ENCODE peak calls at places on chromosomes 4 and X, in seven cellular contexts. J, A, K, C, Y, M and X are unnamed samples.

GRCh38 chr4:98905834-98906233 is 23.1 kb downstream of the EIF4E start:
- DNase-seq in J (no peak), A (no peak), K (peak), C (no peak), Y (no peak), M (no peak), X (no peak)

GRCh38 chr4:150006197-150006596 is 72.0 kb upstream of the DCLK2 start:
- DNase-seq in J (no peak), A (no peak), K (peak), C (no peak), Y (no peak), M (no peak), X (no peak)

GRCh38 chr4:183722738-183723560 is 63.9 kb downstream of the TRAPPC11 start:
- DNase-seq in J (peak), A (peak), K (peak), C (peak), Y (no peak), M (peak), X (peak)

GRCh38 chrX:150715180-150715579 is 22.0 kb downstream of the MTMR1 start:
- DNase-seq in J (no peak), A (no peak), K (no peak), C (peak), Y (no peak), M (no peak), X (no peak)

GRCh38 chr4:17055788-17056187 is 157.3 kb upstream of the LDB2 start:
- DNase-seq in J (no peak), A (no peak), K (peak), C (peak), Y (peak), M (no peak), X (no peak)

GRCh38 chrX:120801426-120801825 is 74.2 kb downstream of the CT47B1 start:
- DNase-seq in J (no peak), A (no peak), K (no peak), C (no peak), Y (no peak), M (no peak), X (no peak)

GRCh38 chrX:65589304-65589703 is 54.7 kb upstream of the LAS1L start:
- DNase-seq in J (no peak), A (no peak), K (no peak), C (no peak), Y (no peak), M (no peak), X (no peak)

GRCh38 chrX:123169247-123169901 is 14.7 kb upstream of the GRIA3 start:
- DNase-seq in J (no peak), A (no peak), K (no peak), C (peak), Y (no peak), M (no peak), X (no peak)

GRCh38 chr4:143692241-143692640 is 8.2 kb downstream of the FREM3 start:
- DNase-seq in J (no peak), A (no peak), K (no peak), C (no peak), Y (no peak), M (no peak), X (no peak)

GRCh38 chr4:149910177-149910576 is 94.5 kb upstream of the IQCM start:
- DNase-seq in J (no peak), A (no peak), K (no peak), C (no peak), Y (no peak), M (no peak), X (no peak)

GRCh38 chr4:75289843-75290616 is 224.2 kb downstream of the RCHY1 start:
- DNase-seq in J (peak), A (no peak), K (no peak), C (peak), Y (no peak), M (no peak), X (no peak)

GRCh38 chrX:68719904-68720614 is 72.6 kb downstream of the STARD8 start:
- DNase-seq in J (peak), A (no peak), K (peak), C (no peak), Y (no peak), M (no peak), X (no peak)

GRCh38 chr4:98536631-98537030 is 121.8 kb downstream of the TSPAN5 start:
- DNase-seq in J (peak), A (no peak), K (no peak), C (no peak), Y (no peak), M (no peak), X (no peak)

GRCh38 chrX:39427492-39428289 is 626.4 kb downstream of the MID1IP1 start:
- DNase-seq in J (no peak), A (no peak), K (peak), C (peak), Y (no peak), M (no peak), X (no peak)

GRCh38 chr4:929970-930625 is 2.0 kb downstream of the GAK start:
- DNase-seq in J (no peak), A (peak), K (peak), C (peak), Y (no peak), M (no peak), X (no peak)

GRCh38 chr4:164441131-164441530 is 312.8 kb upstream of the SMIM31 start:
- DNase-seq in J (peak), A (no peak), K (no peak), C (no peak), Y (no peak), M (no peak), X (no peak)

GRCh38 chrX:10755477-10756334 is 135.3 kb upstream of the MID1 start:
- DNase-seq in J (peak), A (no peak), K (peak), C (peak), Y (no peak), M (no peak), X (no peak)

GRCh38 chr4:104941661-104942062 is 205.0 kb upstream of the TET2 start:
- DNase-seq in J (no peak), A (no peak), K (no peak), C (peak), Y (no peak), M (no peak), X (no peak)

GRCh38 chrX:10118530-10118929 is 38.2 kb upstream of the CLCN4 start:
- DNase-seq in J (no peak), A (no peak), K (no peak), C (no peak), Y (no peak), M (no peak), X (no peak)

DNA sequence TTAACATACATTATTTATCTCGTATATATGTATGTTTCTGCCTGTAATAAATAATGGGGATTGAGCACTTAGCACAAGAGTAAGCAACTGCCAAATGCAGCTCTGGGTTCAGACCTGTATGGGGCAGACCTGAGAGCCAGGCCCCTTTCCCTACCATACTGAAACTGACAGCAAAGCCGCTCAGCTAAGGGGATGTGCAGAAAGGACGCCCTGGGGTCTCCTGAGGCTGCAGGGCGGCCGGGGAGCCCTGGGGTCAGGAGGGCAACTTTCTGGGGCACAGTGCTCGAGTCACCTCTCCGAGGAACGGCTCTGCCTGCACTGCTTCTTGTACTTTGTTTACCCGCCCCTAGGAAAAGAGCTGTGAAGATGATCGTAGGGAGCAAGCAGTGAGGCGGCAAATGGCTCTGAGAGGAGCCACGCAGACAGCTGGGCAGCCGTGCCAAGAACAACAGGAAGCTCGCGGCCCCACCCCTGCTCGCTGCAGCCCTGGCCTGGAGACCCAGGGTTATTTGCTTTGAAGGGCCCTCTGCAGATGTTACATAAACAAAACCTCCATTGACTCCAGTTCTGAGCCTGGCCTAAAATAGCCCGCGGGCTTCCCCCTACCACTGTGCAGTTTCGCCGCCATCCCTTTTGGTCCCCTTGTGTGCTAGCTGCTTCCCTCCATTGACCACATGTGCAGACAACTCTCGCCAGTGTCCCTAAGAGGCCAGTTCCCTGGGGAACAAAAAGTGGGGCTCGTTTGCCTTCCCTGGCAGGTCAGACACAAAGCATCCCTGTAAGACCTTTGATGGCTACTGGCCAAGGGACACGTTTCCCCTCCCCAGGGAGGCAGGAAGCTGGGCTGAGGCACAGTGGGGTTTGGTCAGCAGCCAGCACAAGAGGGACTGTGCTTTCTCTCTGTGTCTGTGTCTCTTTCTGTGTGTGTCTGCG is 111.3 kb upstream of the LNX1 start:
- DNase-seq in J (peak), A (peak), K (peak), C (peak), Y (peak), M (no peak), X (no peak)
- TF ChIP-seq CTCF in J (peak), A (peak), K (peak), C (no peak), Y (peak), M (no peak), X (peak)

DNA sequence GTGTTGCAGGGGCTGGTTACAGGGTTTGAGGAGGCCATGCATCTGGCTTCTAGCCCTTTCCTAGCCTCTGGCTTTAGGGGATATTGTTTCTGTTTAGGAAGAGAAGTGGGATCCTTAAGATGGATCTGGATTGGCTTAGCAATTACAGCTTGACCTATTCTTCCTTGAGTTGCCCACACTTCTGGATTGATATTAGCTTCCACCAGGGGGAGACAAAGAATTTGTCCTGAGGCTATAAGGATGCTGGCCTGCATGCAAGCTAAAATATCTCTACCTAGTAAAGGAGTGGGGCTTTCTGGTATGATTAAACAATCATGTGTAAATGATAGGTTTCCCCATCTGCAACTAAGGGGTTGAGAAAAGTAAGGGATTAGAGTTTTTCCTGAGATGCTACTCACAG is 117.2 kb downstream of the TEX13C start:
- DNase-seq in J (peak), A (no peak), K (peak), C (peak), Y (no peak), M (no peak), X (no peak)
- TF ChIP-seq CTCF in J (peak), A (peak), K (no peak), C (peak), Y (no peak), M (no peak), X (peak)

DNA sequence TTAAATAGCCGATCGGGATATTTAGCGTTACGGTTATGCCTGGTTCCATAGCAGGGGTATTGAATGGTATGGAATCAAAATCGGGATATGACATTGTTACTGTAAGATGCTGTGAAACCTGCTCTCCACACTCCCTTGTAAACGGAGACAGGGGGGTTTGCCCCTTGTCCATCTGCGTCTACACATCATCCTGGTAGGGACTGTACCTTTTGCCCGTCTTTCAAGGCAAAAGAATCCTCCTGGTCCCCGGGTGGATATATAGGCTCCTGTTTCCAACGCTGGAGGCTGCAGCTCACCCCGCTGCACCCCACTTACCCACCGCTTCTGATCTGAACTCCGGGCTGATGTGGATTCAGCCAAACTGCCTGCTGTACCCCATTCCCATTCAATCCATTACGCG is 189.1 kb downstream of the SHOX start:
- DNase-seq in J (no peak), A (no peak), K (no peak), C (no peak), Y (no peak), M (no peak), X (no peak)
- TF ChIP-seq CTCF in J (no peak), A (no peak), K (no peak), C (no peak), Y (no peak), M (no peak), X (no peak)

DNA sequence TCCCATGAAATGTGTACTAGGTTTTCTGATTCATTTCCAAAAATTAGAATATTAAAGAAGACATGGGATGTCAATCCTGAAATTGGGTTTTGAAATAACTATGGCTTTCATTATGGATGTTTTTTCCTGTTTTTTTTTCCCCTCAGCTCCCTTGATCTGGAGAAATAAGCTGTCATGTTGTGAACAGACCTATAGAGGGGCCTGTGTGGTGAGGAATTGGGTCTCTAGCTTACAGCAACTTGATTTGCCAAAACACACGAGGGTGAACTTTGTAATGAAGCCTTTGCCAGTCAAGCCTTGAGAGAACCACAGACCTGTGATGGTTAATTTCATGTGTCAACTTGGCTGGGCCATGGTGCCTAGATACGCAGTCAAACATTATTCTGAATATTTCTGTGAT is 2413.6 kb downstream of the PCDH7 start:
- DNase-seq in J (peak), A (no peak), K (no peak), C (no peak), Y (no peak), M (no peak), X (no peak)
- TF ChIP-seq CTCF in J (no peak), A (no peak), K (no peak), C (no peak), Y (no peak), M (no peak), X (no peak)

GRCh38 chr4:188971125-188971524 is 831.9 kb downstream of the TRIML1 start:
- DNase-seq in J (no peak), A (no peak), K (peak), C (peak), Y (no peak), M (no peak), X (no peak)
- TF ChIP-seq CTCF in J (peak), A (peak), K (peak), C (peak), Y (peak), M (no peak), X (no peak)

DNA sequence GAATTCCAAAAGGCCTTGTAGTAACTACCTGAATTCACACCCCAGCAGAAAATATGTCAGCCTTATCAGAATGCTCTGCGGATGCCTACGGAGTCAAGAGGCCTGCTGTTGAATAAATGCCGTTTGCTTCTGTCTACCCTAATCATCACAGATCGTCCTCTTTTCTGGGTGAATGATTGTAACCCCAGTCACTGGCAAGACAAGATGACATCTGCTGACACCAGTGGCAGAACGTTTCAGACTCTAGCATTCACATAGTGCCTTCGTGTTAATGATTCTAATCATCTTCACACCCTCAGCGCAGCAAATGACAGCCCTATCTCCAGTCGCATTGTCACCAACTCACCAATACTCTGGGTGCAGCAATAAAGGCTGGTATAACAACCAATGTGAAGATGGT is 89.1 kb upstream of the MAP3K15 start:
- DNase-seq in J (no peak), A (no peak), K (no peak), C (no peak), Y (no peak), M (no peak), X (no peak)
- TF ChIP-seq CTCF in J (no peak), A (no peak), K (no peak), C (no peak), Y (no peak), M (no peak), X (no peak)

GRCh38 chr4:41142356-41142755 is 72.0 kb downstream of the APBB2 start:
- DNase-seq in J (no peak), A (no peak), K (no peak), C (no peak), Y (no peak), M (no peak), X (no peak)

GRCh38 chr4:41143721-41144379 is 70.5 kb downstream of the APBB2 start:
- DNase-seq in J (no peak), A (no peak), K (peak), C (no peak), Y (no peak), M (no peak), X (no peak)

GRCh38 chr4:41142946-41143720 is 71.2 kb downstream of the APBB2 start:
- DNase-seq in J (no peak), A (no peak), K (peak), C (peak), Y (peak), M (no peak), X (no peak)

GRCh38 chr4:41140410-41140809 is 73.9 kb downstream of the APBB2 start:
- DNase-seq in J (peak), A (no peak), K (no peak), C (no peak), Y (no peak), M (no peak), X (no peak)

DNA sequence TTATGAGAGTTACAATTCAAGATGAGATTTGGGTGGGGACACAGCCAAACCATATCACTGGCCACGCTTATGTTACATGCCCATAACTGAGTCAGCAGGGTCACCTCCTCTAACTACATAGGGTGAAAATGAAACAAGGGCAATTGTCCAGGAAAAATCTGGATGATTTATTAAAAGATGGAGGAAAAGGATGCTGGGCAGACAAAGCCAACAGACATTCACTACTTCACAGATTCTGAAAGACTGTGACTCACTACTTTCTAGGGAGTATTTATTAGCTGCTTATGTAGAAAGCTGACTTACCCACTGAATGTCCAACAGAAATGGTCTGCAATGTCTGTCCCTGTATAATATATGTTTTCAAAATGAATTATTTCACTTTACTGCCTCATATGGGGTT is 72.4 kb downstream of the APBB2 start:
- DNase-seq in J (no peak), A (no peak), K (peak), C (peak), Y (peak), M (no peak), X (no peak)
- TF ChIP-seq CTCF in J (no peak), A (no peak), K (no peak), C (no peak), Y (no peak), M (no peak), X (no peak)